ENCODE peak calls at places on chromosomes 3 and 15, in four cellular contexts. K is fibroblast of lung; U is GM23338; N is activated CD4-positive, alpha-beta T cell treated with anti-CD3 and anti-CD28 coated beads for 24 hours. A is an unnamed sample.

GRCh38 chr15:94094310-94094709 is 137.1 kb upstream of the MCTP2 start:
- DNase-seq in K (no peak), U (no peak), N (no peak), A (no peak)

GRCh38 chr15:98896002-98896721 is 111.4 kb downstream of the PGPEP1L start:
- DNase-seq in K (peak; percentile 92), N (no peak), U (no peak), A (peak; percentile 83)

GRCh38 chr3:51967384-51968174 is at the start of gene PCBP4:
- DNase-seq in K (peak; percentile 40), U (peak; percentile 70), N (no peak), A (peak; percentile 70)

GRCh38 chr3:117540583-117540982 is 831.0 kb downstream of the TUSC7 start:
- DNase-seq in U (no peak), K (peak; percentile 38), N (no peak), A (peak; percentile 26)

GRCh38 chr3:55511895-55512585 is 24.9 kb upstream of the WNT5A start:
- DNase-seq in N (no peak), K (peak; percentile 88), U (no peak), A (peak; percentile 90)

GRCh38 chr15:90449206-90449735 is 61.2 kb downstream of the IQGAP1 start:
- DNase-seq in N (no peak), U (no peak), K (peak; percentile 41), A (peak; percentile 54)

GRCh38 chr3:141015486-141015885 is 35.7 kb upstream of the SPSB4 start:
- DNase-seq in U (no peak), K (peak; percentile 33), N (no peak), A (peak; percentile 29)

GRCh38 chr3:143139786-143140185 is 20.2 kb downstream of the CHST2 start:
- DNase-seq in K (peak; percentile 46), U (no peak), N (no peak), A (peak; percentile 29)

GRCh38 chr15:85415779-85416178 is 35.4 kb downstream of the AKAP13 start:
- DNase-seq in N (no peak), K (no peak), U (no peak), A (no peak)

GRCh38 chr15:90006217-90007088 is 5.3 kb downstream of the ZNF710 start:
- DNase-seq in N (no peak), U (no peak), K (no peak), A (no peak)